ENCODE peak calls at places on chromosomes 3 and 15, in four cellular contexts. B, U, Z and S are unnamed samples.

GRCh38 chr3:146277953-146278631 is 27.2 kb upstream of the PLSCR4 start:
- DNase-seq in U (peak), Z (peak), B (peak), S (peak)

GRCh38 chr15:39552546-39552945 is 28.3 kb upstream of the THBS1 start:
- DNase-seq in Z (no peak), U (no peak), B (no peak), S (no peak)

GRCh38 chr3:45677045-45677436 is 12.2 kb upstream of the SACM1L start:
- DNase-seq in B (no peak), U (peak), Z (peak), S (peak)

GRCh38 chr3:12918231-12918630 is 76.9 kb upstream of the RPL32 start:
- DNase-seq in B (no peak), U (peak), Z (no peak), S (no peak)

GRCh38 chr15:59950603-59951388 is 53.3 kb upstream of the FOXB1 start:
- DNase-seq in Z (no peak), U (no peak), B (no peak), S (no peak)

GRCh38 chr3:72997421-72997961 is 880 bp downstream of the PPP4R2 start:
- DNase-seq in B (peak), U (peak), Z (peak), S (no peak)

GRCh38 chr3:189260556-189261493 is 89.1 kb downstream of the TPRG1 start:
- DNase-seq in B (no peak), Z (peak), U (no peak), S (no peak)

GRCh38 chr3:124915254-124915653 is 19.3 kb downstream of the MUC13 start:
- DNase-seq in B (no peak), U (no peak), Z (no peak), S (no peak)

GRCh38 chr15:77944002-77944867 is 133.3 kb downstream of the TBC1D2B start:
- DNase-seq in B (peak), Z (peak), U (peak), S (no peak)

GRCh38 chr3:29410200-29410599 is 129.3 kb downstream of the RBMS3 start:
- DNase-seq in Z (no peak), B (no peak), U (no peak), S (no peak)

GRCh38 chr3:76941376-76941775 is 98.5 kb upstream of the ROBO2 start:
- DNase-seq in U (no peak), Z (no peak), B (no peak), S (no peak)

GRCh38 chr3:106820726-106821362 is 556.4 kb upstream of the CCDC54 start:
- DNase-seq in U (no peak), B (no peak), Z (no peak), S (no peak)

GRCh38 chr3:111069974-111070751 is 1.5 kb upstream of the NECTIN3 start:
- DNase-seq in B (peak), Z (peak), U (no peak), S (no peak)

GRCh38 chr3:94331831-94332230 is 269.0 kb downstream of the NSUN3 start:
- DNase-seq in U (no peak), Z (no peak), B (no peak), S (no peak)

DNA sequence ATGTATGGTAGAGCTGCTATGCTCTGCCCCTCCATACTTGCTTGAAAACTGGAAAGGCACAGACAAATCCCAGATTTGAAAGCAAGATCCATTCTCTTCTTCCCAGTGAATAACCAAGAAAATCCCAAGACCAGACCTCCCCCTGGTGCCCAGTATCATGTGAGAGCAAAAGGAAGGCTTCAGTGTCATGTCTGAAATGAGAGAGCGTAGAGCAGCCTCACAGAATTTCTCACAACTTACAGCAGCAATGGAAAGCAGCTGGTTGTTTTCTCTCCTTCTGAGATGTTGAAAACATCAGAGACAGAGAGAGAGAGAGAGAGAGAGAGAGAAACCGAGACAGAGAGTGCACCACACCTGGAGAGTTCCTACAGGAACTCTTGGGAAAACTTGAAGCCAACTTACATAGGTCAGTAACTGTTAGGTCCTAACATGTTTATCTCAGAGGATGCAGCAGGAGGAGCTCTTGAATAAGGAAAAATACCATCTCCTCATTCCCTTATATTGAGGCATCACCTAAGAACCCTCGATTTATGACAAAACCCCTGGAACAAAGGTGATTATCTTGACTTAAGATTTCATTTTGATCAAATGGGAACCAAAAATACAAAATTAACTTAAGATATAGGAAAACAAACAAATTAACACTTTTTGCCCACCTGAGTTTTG is 273.3 kb downstream of the NSUN3 start:
- DNase-seq in U (peak), B (no peak), Z (no peak), S (peak)
- TF ChIP-seq CTCF in U (peak), B (peak), Z (peak), S (peak)

GRCh38 chr15:44738340-44738984 is 2.1 kb downstream of the TRIM69 start:
- DNase-seq in Z (no peak), U (peak), B (no peak), S (no peak)
- H3K4me3 ChIP-seq in Z (no peak), U (no peak), B (no peak), S (no peak)

GRCh38 chr3:136734382-136735070 is 17.7 kb downstream of the STAG1 start:
- DNase-seq in B (no peak), U (no peak), Z (no peak), S (no peak)
- TF ChIP-seq CTCF in B (no peak), U (peak), Z (no peak), S (no peak)

GRCh38 chr15:79592126-79592525 is 160.0 kb downstream of the MINAR1 start:
- DNase-seq in Z (no peak), B (no peak), U (no peak), S (no peak)
- H3K4me3 ChIP-seq in Z (no peak), B (no peak), U (no peak), S (no peak)

GRCh38 chr3:119559441-119559963 is at the start of gene CD80:
- DNase-seq in U (peak), B (peak), Z (peak), S (peak)
- TF ChIP-seq CTCF in U (peak), B (no peak), Z (no peak), S (peak)